ENCODE peak calls at places on chromosomes 13 and 19, in ten cellular contexts. One of them, this sample, is unnamed.

GRCh38 chr13:110445722-110446569 is 115.6 kb downstream of the RAB20 start:
- DNase-seq in upper lobe of left lung: no peak
- DNase-seq in transverse colon: no peak
- DNase-seq in A549: no peak
- DNase-seq in suprapubic skin: no peak
- DNase-seq in stomach: no peak
- DNase-seq in K562: no peak
- DNase-seq in GM12878: no peak
- DNase-seq in HepG2: no peak
- DNase-seq in tibial nerve: no peak
- DNase-seq in this sample: no peak

GRCh38 chr13:63184693-63185092 is 1769.0 kb upstream of the PCDH20 start:
- DNase-seq in tibial nerve: no peak
- DNase-seq in HepG2: peak; percentile 2
- DNase-seq in upper lobe of left lung: no peak
- DNase-seq in GM12878: no peak
- DNase-seq in A549: peak; percentile 0
- DNase-seq in suprapubic skin: no peak
- DNase-seq in stomach: no peak
- DNase-seq in transverse colon: no peak
- DNase-seq in K562: no peak
- DNase-seq in this sample: no peak

GRCh38 chr19:42069619-42070293 is at the start of gene GRIK5:
- DNase-seq in transverse colon: no peak
- DNase-seq in suprapubic skin: no peak
- DNase-seq in HepG2: no peak
- DNase-seq in tibial nerve: no peak
- DNase-seq in K562: no peak
- DNase-seq in GM12878: no peak
- DNase-seq in upper lobe of left lung: no peak
- DNase-seq in stomach: no peak
- DNase-seq in A549: no peak
- DNase-seq in this sample: no peak

GRCh38 chr13:29884671-29885424 is 34.4 kb upstream of the UBL3 start:
- DNase-seq in GM12878: no peak
- DNase-seq in transverse colon: no peak
- DNase-seq in tibial nerve: no peak
- DNase-seq in suprapubic skin: no peak
- DNase-seq in HepG2: peak; percentile 22
- DNase-seq in stomach: no peak
- DNase-seq in A549: no peak
- DNase-seq in upper lobe of left lung: no peak
- DNase-seq in K562: no peak
- DNase-seq in this sample: no peak

GRCh38 chr13:30585748-30586262 is 31.9 kb upstream of the USPL1 start:
- DNase-seq in suprapubic skin: no peak
- DNase-seq in stomach: no peak
- DNase-seq in upper lobe of left lung: peak; percentile 47
- DNase-seq in transverse colon: no peak
- DNase-seq in A549: no peak
- DNase-seq in GM12878: no peak
- DNase-seq in K562: no peak
- DNase-seq in HepG2: no peak
- DNase-seq in tibial nerve: no peak
- DNase-seq in this sample: no peak

GRCh38 chr13:25046985-25047660 is 48.8 kb upstream of the PABPC3 start:
- DNase-seq in transverse colon: no peak
- DNase-seq in tibial nerve: no peak
- DNase-seq in K562: no peak
- DNase-seq in suprapubic skin: no peak
- DNase-seq in A549: no peak
- DNase-seq in upper lobe of left lung: no peak
- DNase-seq in GM12878: no peak
- DNase-seq in HepG2: no peak
- DNase-seq in stomach: no peak
- DNase-seq in this sample: no peak

GRCh38 chr19:31113250-31113685 is 236.0 kb downstream of the TSHZ3 start:
- DNase-seq in K562: no peak
- DNase-seq in A549: no peak
- DNase-seq in HepG2: no peak
- DNase-seq in tibial nerve: no peak
- DNase-seq in transverse colon: no peak
- DNase-seq in upper lobe of left lung: no peak
- DNase-seq in stomach: no peak
- DNase-seq in GM12878: no peak
- DNase-seq in suprapubic skin: no peak
- DNase-seq in this sample: no peak

GRCh38 chr13:77733674-77734073 is 36.2 kb downstream of the SLAIN1 start:
- DNase-seq in K562: no peak
- DNase-seq in A549: no peak
- DNase-seq in upper lobe of left lung: no peak
- DNase-seq in GM12878: no peak
- DNase-seq in transverse colon: no peak
- DNase-seq in suprapubic skin: no peak
- DNase-seq in HepG2: no peak
- DNase-seq in tibial nerve: no peak
- DNase-seq in stomach: no peak
- DNase-seq in this sample: no peak

GRCh38 chr13:36131215-36131930 is at the start of gene DCLK1:
- DNase-seq in stomach: peak; percentile 29
- DNase-seq in upper lobe of left lung: peak; percentile 24
- DNase-seq in K562: no peak
- DNase-seq in GM12878: no peak
- DNase-seq in suprapubic skin: peak; percentile 85
- DNase-seq in transverse colon: peak; percentile 21
- DNase-seq in HepG2: no peak
- DNase-seq in tibial nerve: peak; percentile 56
- DNase-seq in A549: no peak
- DNase-seq in this sample: peak; percentile 78

GRCh38 chr19:8576273-8576993 is 809 bp downstream of the MYO1F start:
- DNase-seq in stomach: no peak
- DNase-seq in HepG2: no peak
- DNase-seq in upper lobe of left lung: peak; percentile 69
- DNase-seq in suprapubic skin: no peak
- DNase-seq in transverse colon: peak; percentile 36
- DNase-seq in tibial nerve: no peak
- DNase-seq in GM12878: no peak
- DNase-seq in A549: no peak
- DNase-seq in K562: no peak
- DNase-seq in this sample: no peak

GRCh38 chr19:39727070-39727800 is 10.6 kb downstream of the CLC start:
- DNase-seq in transverse colon: no peak
- DNase-seq in K562: no peak
- DNase-seq in HepG2: no peak
- DNase-seq in GM12878: peak; percentile 50
- DNase-seq in stomach: no peak
- DNase-seq in suprapubic skin: no peak
- DNase-seq in upper lobe of left lung: no peak
- DNase-seq in A549: no peak
- DNase-seq in tibial nerve: no peak
- DNase-seq in this sample: no peak

GRCh38 chr13:40351537-40352384 is 314.7 kb downstream of the FOXO1 start:
- DNase-seq in transverse colon: no peak
- DNase-seq in A549: no peak
- DNase-seq in stomach: no peak
- DNase-seq in upper lobe of left lung: no peak
- DNase-seq in suprapubic skin: no peak
- DNase-seq in tibial nerve: no peak
- DNase-seq in HepG2: peak; percentile 62
- DNase-seq in K562: no peak
- DNase-seq in GM12878: no peak
- DNase-seq in this sample: no peak

GRCh38 chr13:25112856-25113255 is 16.9 kb downstream of the PABPC3 start:
- DNase-seq in HepG2: no peak
- DNase-seq in upper lobe of left lung: no peak
- DNase-seq in stomach: no peak
- DNase-seq in suprapubic skin: no peak
- DNase-seq in transverse colon: no peak
- DNase-seq in tibial nerve: no peak
- DNase-seq in GM12878: no peak
- DNase-seq in A549: no peak
- DNase-seq in K562: no peak
- DNase-seq in this sample: no peak

GRCh38 chr19:14265285-14266036 is 59.5 kb upstream of the ADGRL1 start:
- DNase-seq in tibial nerve: no peak
- DNase-seq in A549: no peak
- DNase-seq in K562: no peak
- DNase-seq in GM12878: no peak
- DNase-seq in HepG2: no peak
- DNase-seq in transverse colon: no peak
- DNase-seq in upper lobe of left lung: no peak
- DNase-seq in suprapubic skin: no peak
- DNase-seq in stomach: no peak
- DNase-seq in this sample: no peak
- TF ChIP-seq EP300 in tibial nerve: no peak
- TF ChIP-seq EP300 in A549: no peak
- TF ChIP-seq EP300 in K562: no peak
- TF ChIP-seq EP300 in GM12878: no peak
- TF ChIP-seq EP300 in HepG2: no peak
- TF ChIP-seq EP300 in transverse colon: no peak
- TF ChIP-seq EP300 in upper lobe of left lung: no peak
- TF ChIP-seq EP300 in suprapubic skin: no peak
- TF ChIP-seq EP300 in stomach: no peak
- TF ChIP-seq EP300 in this sample: no peak

GRCh38 chr19:44777715-44778347 is at the start of gene CBLC:
- DNase-seq in suprapubic skin: no peak
- DNase-seq in upper lobe of left lung: peak; percentile 81
- DNase-seq in transverse colon: peak; percentile 92
- DNase-seq in tibial nerve: no peak
- DNase-seq in HepG2: peak; percentile 68
- DNase-seq in A549: no peak
- DNase-seq in GM12878: no peak
- DNase-seq in stomach: peak; percentile 86
- DNase-seq in K562: peak; percentile 87
- DNase-seq in this sample: no peak
- TF ChIP-seq POLR2A in suprapubic skin: no peak
- TF ChIP-seq POLR2A in upper lobe of left lung: no peak
- TF ChIP-seq POLR2A in transverse colon: peak; percentile 94
- TF ChIP-seq POLR2A in tibial nerve: no peak
- TF ChIP-seq POLR2A in HepG2: peak; percentile 8
- TF ChIP-seq POLR2A in A549: no peak
- TF ChIP-seq POLR2A in GM12878: no peak
- TF ChIP-seq POLR2A in stomach: peak; percentile 28
- TF ChIP-seq POLR2A in K562: no peak
- TF ChIP-seq POLR2A in this sample: no peak

GRCh38 chr19:34733826-34734600 is at the start of gene ZNF181:
- DNase-seq in stomach: peak; percentile 89
- DNase-seq in transverse colon: peak; percentile 92
- DNase-seq in K562: peak; percentile 86
- DNase-seq in HepG2: peak; percentile 86
- DNase-seq in A549: peak; percentile 98
- DNase-seq in upper lobe of left lung: peak; percentile 89
- DNase-seq in GM12878: peak; percentile 53
- DNase-seq in tibial nerve: peak; percentile 67
- DNase-seq in suprapubic skin: peak; percentile 93
- DNase-seq in this sample: peak; percentile 89

GRCh38 chr19:34733266-34733825 is 697 bp upstream of the ZNF181 start:
- DNase-seq in tibial nerve: peak; percentile 16
- DNase-seq in suprapubic skin: no peak
- DNase-seq in HepG2: peak; percentile 80
- DNase-seq in upper lobe of left lung: no peak
- DNase-seq in transverse colon: no peak
- DNase-seq in K562: peak; percentile 42
- DNase-seq in stomach: no peak
- DNase-seq in GM12878: no peak
- DNase-seq in A549: no peak
- DNase-seq in this sample: no peak

GRCh38 chr19:34731019-34731829 is 2.8 kb upstream of the ZNF181 start:
- DNase-seq in upper lobe of left lung: no peak
- DNase-seq in transverse colon: no peak
- DNase-seq in GM12878: no peak
- DNase-seq in tibial nerve: no peak
- DNase-seq in stomach: no peak
- DNase-seq in suprapubic skin: no peak
- DNase-seq in K562: peak; percentile 52
- DNase-seq in HepG2: no peak
- DNase-seq in A549: no peak
- DNase-seq in this sample: no peak

GRCh38 chr19:34731964-34732363 is 2.1 kb upstream of the ZNF181 start:
- DNase-seq in upper lobe of left lung: no peak
- DNase-seq in GM12878: no peak
- DNase-seq in stomach: no peak
- DNase-seq in tibial nerve: no peak
- DNase-seq in K562: no peak
- DNase-seq in suprapubic skin: no peak
- DNase-seq in A549: no peak
- DNase-seq in HepG2: no peak
- DNase-seq in transverse colon: no peak
- DNase-seq in this sample: peak; percentile 20

DNA sequence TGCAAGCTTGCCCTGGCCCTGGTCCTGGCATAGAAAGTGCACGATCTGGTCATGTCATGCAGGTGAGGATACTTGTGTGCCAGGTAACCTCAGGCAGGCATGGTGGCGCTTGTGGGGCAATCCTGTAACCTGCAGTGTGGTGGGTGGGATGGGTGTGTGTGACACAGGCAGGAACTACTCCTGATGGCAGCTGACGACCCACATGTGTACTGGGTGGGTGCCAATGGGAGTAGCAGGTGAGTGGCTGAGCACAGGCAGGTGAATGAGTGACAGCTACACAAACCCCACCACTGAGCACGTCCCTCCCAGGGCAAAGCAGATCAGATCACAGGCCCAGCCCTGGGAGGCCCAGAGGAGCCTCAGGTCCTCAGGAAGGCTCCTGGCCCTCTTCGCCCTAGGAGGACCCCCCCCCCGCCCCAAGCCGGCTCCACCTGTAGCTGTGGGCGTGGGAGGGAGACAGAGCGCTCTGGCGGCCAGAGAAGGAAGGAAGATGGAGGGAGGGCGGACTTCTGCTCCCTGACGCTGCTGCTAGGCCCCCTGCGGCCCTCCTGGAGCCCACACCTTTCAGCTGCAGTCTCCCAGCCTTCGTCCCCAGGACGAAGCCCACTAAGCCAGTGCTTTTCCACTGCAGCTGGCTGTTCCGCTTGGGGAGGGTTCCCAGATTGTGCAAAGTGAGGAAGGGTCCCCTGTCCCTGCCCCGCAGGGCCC is 1.3 kb upstream of the ZNF181 start:
- DNase-seq in upper lobe of left lung: no peak
- DNase-seq in A549: no peak
- DNase-seq in suprapubic skin: no peak
- DNase-seq in GM12878: no peak
- DNase-seq in stomach: no peak
- DNase-seq in transverse colon: peak; percentile 12
- DNase-seq in tibial nerve: no peak
- DNase-seq in K562: peak; percentile 73
- DNase-seq in HepG2: no peak
- DNase-seq in this sample: peak; percentile 26
- H3K27ac ChIP-seq in upper lobe of left lung: peak overlapping the region; percentile 97
- H3K27ac ChIP-seq in A549: peak overlapping the region; percentile 93
- H3K27ac ChIP-seq in suprapubic skin: peak overlapping the region; percentile 99
- H3K27ac ChIP-seq in GM12878: no peak overlapping the region
- H3K27ac ChIP-seq in stomach: peak overlapping the region; percentile 4
- H3K27ac ChIP-seq in transverse colon: peak overlapping the region; percentile 99
- H3K27ac ChIP-seq in tibial nerve: peak overlapping the region; percentile 99
- H3K27ac ChIP-seq in K562: peak overlapping the region; percentile 93
- H3K27ac ChIP-seq in HepG2: peak overlapping the region; percentile 98
- H3K27ac ChIP-seq in this sample: no peak overlapping the region

DNA sequence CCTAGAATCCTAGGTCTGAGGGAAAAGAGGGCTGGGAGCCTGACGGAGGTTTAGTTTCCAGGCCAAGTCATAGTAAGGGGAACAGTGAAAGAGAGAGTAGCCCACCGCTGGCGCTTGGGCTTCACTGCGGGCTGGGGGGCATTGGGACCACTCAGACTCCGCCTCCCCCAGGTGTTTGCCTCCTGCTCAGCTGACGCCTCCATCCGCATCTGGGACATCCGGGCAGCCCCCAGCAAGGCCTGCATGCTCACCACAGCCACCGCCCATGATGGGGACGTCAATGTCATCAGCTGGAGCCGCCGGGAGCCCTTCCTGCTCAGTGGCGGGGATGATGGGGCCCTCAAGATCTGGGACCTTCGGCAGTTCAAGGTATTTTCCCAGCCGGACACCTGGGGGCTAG is 4.5 kb upstream of the KCNJ14 start:
- DNase-seq in stomach: no peak
- DNase-seq in K562: no peak
- DNase-seq in suprapubic skin: no peak
- DNase-seq in transverse colon: no peak
- DNase-seq in upper lobe of left lung: no peak
- DNase-seq in A549: no peak
- DNase-seq in HepG2: no peak
- DNase-seq in GM12878: no peak
- DNase-seq in tibial nerve: no peak
- DNase-seq in this sample: no peak
- TF ChIP-seq EP300 in stomach: no peak
- TF ChIP-seq EP300 in K562: no peak
- TF ChIP-seq EP300 in suprapubic skin: no peak
- TF ChIP-seq EP300 in transverse colon: no peak
- TF ChIP-seq EP300 in upper lobe of left lung: no peak
- TF ChIP-seq EP300 in A549: no peak
- TF ChIP-seq EP300 in HepG2: no peak
- TF ChIP-seq EP300 in GM12878: no peak
- TF ChIP-seq EP300 in tibial nerve: no peak
- TF ChIP-seq EP300 in this sample: no peak